ENCODE peak calls at places on chromosomes 16 and 17, in seven cellular contexts. T is substantia nigra, P is stomach, N is NCI-H1417, A is cardiac fibroblast, X is lower lobe of right lung, Y is hepatic stellate cell. J is an unnamed sample.

GRCh38 chr17:76427457-76428231 is 25.3 kb downstream of the UBE2O start:
- DNase-seq in T (no peak), P (no peak), Y (no peak), N (no peak), A (peak), X (no peak), J (no peak)

GRCh38 chr17:4634981-4635380 is 6.5 kb downstream of the ALOX15 start:
- DNase-seq in Y (no peak), P (no peak), N (no peak), A (no peak), T (no peak), X (no peak), J (no peak)

GRCh38 chr17:81059026-81059425 is 24.1 kb downstream of the BAIAP2 start:
- DNase-seq in Y (no peak), X (no peak), N (no peak), P (no peak), A (peak), T (no peak), J (peak)

GRCh38 chr16:63628812-63629211 is 1493.1 kb downstream of the CDH11 start:
- DNase-seq in T (no peak), N (no peak), A (no peak), X (no peak), Y (no peak), P (no peak), J (no peak)

GRCh38 chr17:45261577-45262515 is at the start of gene SPATA32:
- DNase-seq in Y (no peak), X (peak), T (no peak), P (peak), N (no peak), A (peak), J (peak)

GRCh38 chr16:49464093-49464492 is 90.5 kb downstream of the C16orf78 start:
- DNase-seq in X (no peak), A (no peak), P (no peak), Y (no peak), N (no peak), T (no peak), J (no peak)

GRCh38 chr17:58264407-58265103 is 16.2 kb downstream of the MPO start:
- DNase-seq in A (no peak), N (no peak), Y (no peak), T (no peak), P (no peak), X (no peak), J (no peak)

GRCh38 chr17:11935734-11936406 is 61.4 kb downstream of the ZNF18 start:
- DNase-seq in X (no peak), N (peak), P (no peak), Y (peak), T (peak), A (peak), J (no peak)

GRCh38 chr16:495127-495748 is 32.3 kb upstream of the CAPN15 start:
- DNase-seq in T (no peak), Y (peak), P (no peak), N (peak), X (no peak), A (peak), J (no peak)

GRCh38 chr16:10655415-10655977 is 39.2 kb downstream of the TEKT5 start:
- DNase-seq in P (no peak), A (no peak), Y (no peak), N (no peak), X (no peak), T (no peak), J (no peak)

GRCh38 chr16:86726340-86726739 is 148.0 kb downstream of the FOXL1 start:
- DNase-seq in X (no peak), P (no peak), N (no peak), A (no peak), T (no peak), Y (no peak), J (no peak)

J was measured in upper lobe of left lung.